ENCODE peak calls at places on chromosome 5, in ten cellular contexts. V, O, Y, X, S, Q, P, T, I and U are unnamed samples.

GRCh38 chr5:141694479-141694878 is 12.4 kb upstream of the ARAP3 start:
- DNase-seq in V (no peak), O (no peak), Y (no peak), X (no peak), S (no peak), Q (no peak), P (no peak), T (no peak), I (no peak), U (no peak)

GRCh38 chr5:124371121-124371706 is 375.2 kb downstream of the ZNF608 start:
- DNase-seq in V (no peak), O (no peak), Y (peak), X (no peak), S (peak), Q (peak), P (no peak), T (no peak), I (peak), U (no peak)

GRCh38 chr5:1406681-1407640 is 38.3 kb downstream of the SLC6A3 start:
- DNase-seq in V (no peak), O (no peak), Y (no peak), X (peak), S (no peak), Q (no peak), P (no peak), T (no peak), I (no peak), U (no peak)

GRCh38 chr5:150506571-150507282 is 1.2 kb upstream of the NDST1 start:
- DNase-seq in V (peak), O (no peak), Y (no peak), X (no peak), S (no peak), Q (no peak), P (no peak), T (no peak), I (no peak), U (no peak)

GRCh38 chr5:89535421-89535820 is 652.4 kb upstream of the MEF2C start:
- DNase-seq in V (no peak), O (no peak), Y (peak), X (no peak), S (peak), Q (no peak), P (no peak), T (no peak), I (no peak), U (no peak)

GRCh38 chr5:79853676-79854418 is 137.2 kb downstream of the MTX3 start:
- DNase-seq in V (no peak), O (no peak), Y (peak), X (no peak), S (no peak), Q (no peak), P (no peak), T (no peak), I (no peak), U (no peak)

GRCh38 chr5:125026900-125027731 is 280.7 kb upstream of the ZNF608 start:
- DNase-seq in V (peak), O (no peak), Y (peak), X (no peak), S (no peak), Q (peak), P (no peak), T (no peak), I (peak), U (no peak)

GRCh38 chr5:43335681-43336080 is 22.5 kb upstream of the HMGCS1 start:
- DNase-seq in V (no peak), O (no peak), Y (no peak), X (no peak), S (no peak), Q (no peak), P (no peak), T (no peak), I (no peak), U (no peak)

GRCh38 chr5:84718377-84718776 is 333.7 kb upstream of the EDIL3 start:
- DNase-seq in V (no peak), O (no peak), Y (no peak), X (no peak), S (no peak), Q (no peak), P (no peak), T (no peak), I (peak), U (no peak)

GRCh38 chr5:59360130-59360555 is 533.4 kb downstream of the PDE4D start:
- DNase-seq in V (no peak), O (no peak), Y (no peak), X (no peak), S (peak), Q (no peak), P (no peak), T (no peak), I (peak), U (no peak)

GRCh38 chr5:127358274-127358673 is 67.7 kb downstream of the MEGF10 start:
- DNase-seq in V (no peak), O (no peak), Y (no peak), X (no peak), S (peak), Q (no peak), P (no peak), T (no peak), I (peak), U (no peak)

GRCh38 chr5:162529886-162530285 is 462.3 kb downstream of the GABRG2 start:
- DNase-seq in V (no peak), O (no peak), Y (no peak), X (no peak), S (no peak), Q (no peak), P (no peak), T (no peak), I (no peak), U (no peak)

GRCh38 chr5:180647941-180648500 is 1.4 kb downstream of the FLT4 start:
- DNase-seq in V (no peak), O (no peak), Y (no peak), X (no peak), S (no peak), Q (no peak), P (no peak), T (no peak), I (no peak), U (no peak)

GRCh38 chr5:163161512-163161911 is 275.9 kb upstream of the CCNG1 start:
- DNase-seq in V (no peak), O (no peak), Y (no peak), X (no peak), S (no peak), Q (no peak), P (no peak), T (no peak), I (no peak), U (no peak)

GRCh38 chr5:40551706-40552557 is 127.8 kb upstream of the PTGER4 start:
- DNase-seq in V (peak), O (peak), Y (peak), X (no peak), S (peak), Q (no peak), P (no peak), T (no peak), I (peak), U (no peak)

GRCh38 chr5:146789712-146790660 is 88.6 kb downstream of the PPP2R2B start:
- DNase-seq in V (no peak), O (no peak), Y (no peak), X (no peak), S (no peak), Q (no peak), P (no peak), T (no peak), I (no peak), U (no peak)

GRCh38 chr5:157106668-157107461 is 2.0 kb downstream of the HAVCR2 start:
- DNase-seq in V (no peak), O (no peak), Y (peak), X (no peak), S (peak), Q (peak), P (no peak), T (no peak), I (no peak), U (no peak)

GRCh38 chr5:154865466-154866184 is 7.2 kb downstream of the CNOT8 start:
- DNase-seq in V (no peak), O (no peak), Y (no peak), X (no peak), S (no peak), Q (no peak), P (no peak), T (no peak), I (peak), U (no peak)

GRCh38 chr5:35855221-35855620 is 1.5 kb upstream of the IL7R start:
- DNase-seq in V (no peak), O (no peak), Y (no peak), X (no peak), S (no peak), Q (no peak), P (no peak), T (no peak), I (peak), U (no peak)

GRCh38 chr5:105754056-105754455 is 1916.7 kb downstream of the EFNA5 start:
- DNase-seq in V (no peak), O (no peak), Y (no peak), X (no peak), S (peak), Q (no peak), P (no peak), T (no peak), I (peak), U (no peak)

GRCh38 chr5:2134543-2135299 is 252.0 kb upstream of the IRX4 start:
- DNase-seq in V (no peak), O (no peak), Y (peak), X (peak), S (peak), Q (no peak), P (no peak), T (no peak), I (peak), U (no peak)

GRCh38 chr5:67166460-67166871 is 30.1 kb downstream of the CD180 start:
- DNase-seq in V (no peak), O (peak), Y (no peak), X (peak), S (no peak), Q (peak), P (no peak), T (no peak), I (no peak), U (no peak)

GRCh38 chr5:177429248-177430045 is 3.0 kb downstream of the GRK6 start:
- DNase-seq in V (no peak), O (no peak), Y (no peak), X (no peak), S (no peak), Q (peak), P (peak), T (no peak), I (no peak), U (no peak)
- TF ChIP-seq CTCF in V (no peak), O (no peak), Y (no peak), X (no peak), S (no peak), Q (no peak), P (no peak), T (no peak), I (no peak), U (no peak)

GRCh38 chr5:112857866-112858265 is 3.2 kb upstream of the SRP19 start:
- DNase-seq in V (no peak), O (no peak), Y (no peak), X (no peak), S (peak), Q (no peak), P (no peak), T (no peak), I (no peak), U (no peak)

GRCh38 chr5:112861638-112861985 is 525 bp downstream of the SRP19 start:
- DNase-seq in V (no peak), O (no peak), Y (no peak), X (no peak), S (no peak), Q (no peak), P (no peak), T (no peak), I (no peak), U (no peak)

GRCh38 chr5:112862085-112862484 is 998 bp downstream of the SRP19 start:
- DNase-seq in V (no peak), O (no peak), Y (no peak), X (no peak), S (no peak), Q (no peak), P (no peak), T (peak), I (no peak), U (no peak)

GRCh38 chr5:112863549-112863948 is 2.5 kb downstream of the SRP19 start:
- DNase-seq in V (peak), O (no peak), Y (peak), X (no peak), S (no peak), Q (no peak), P (no peak), T (no peak), I (no peak), U (no peak)

GRCh38 chr5:112860929-112861637 is at the start of gene SRP19:
- DNase-seq in V (peak), O (peak), Y (peak), X (peak), S (peak), Q (peak), P (peak), T (peak), I (peak), U (peak)
- TF ChIP-seq CTCF in V (no peak), O (no peak), Y (no peak), X (no peak), S (no peak), Q (no peak), P (no peak), T (no peak), I (peak), U (no peak)

GRCh38 chr5:138464388-138465287 is 641 bp upstream of the EGR1 start:
- DNase-seq in V (peak), O (peak), Y (peak), X (peak), S (peak), Q (peak), P (peak), T (peak), I (peak), U (peak)
- TF ChIP-seq CTCF in V (no peak), O (peak), Y (no peak), X (peak), S (no peak), Q (no peak), P (no peak), T (peak), I (no peak), U (peak)

GRCh38 chr5:149438711-149439132 is 59.6 kb upstream of the IL17B start:
- DNase-seq in V (no peak), O (no peak), Y (no peak), X (no peak), S (no peak), Q (no peak), P (no peak), T (no peak), I (no peak), U (no peak)

GRCh38 chr5:149441986-149442385 is 62.9 kb upstream of the IL17B start:
- DNase-seq in V (no peak), O (no peak), Y (no peak), X (no peak), S (no peak), Q (no peak), P (no peak), T (no peak), I (no peak), U (no peak)

GRCh38 chr5:149441194-149441753 is 62.2 kb upstream of the IL17B start:
- DNase-seq in V (no peak), O (no peak), Y (no peak), X (no peak), S (no peak), Q (no peak), P (no peak), T (no peak), I (no peak), U (no peak)

GRCh38 chr5:149438281-149438680 is 59.2 kb upstream of the IL17B start:
- DNase-seq in V (no peak), O (no peak), Y (no peak), X (no peak), S (no peak), Q (no peak), P (no peak), T (no peak), I (no peak), U (no peak)

DNA sequence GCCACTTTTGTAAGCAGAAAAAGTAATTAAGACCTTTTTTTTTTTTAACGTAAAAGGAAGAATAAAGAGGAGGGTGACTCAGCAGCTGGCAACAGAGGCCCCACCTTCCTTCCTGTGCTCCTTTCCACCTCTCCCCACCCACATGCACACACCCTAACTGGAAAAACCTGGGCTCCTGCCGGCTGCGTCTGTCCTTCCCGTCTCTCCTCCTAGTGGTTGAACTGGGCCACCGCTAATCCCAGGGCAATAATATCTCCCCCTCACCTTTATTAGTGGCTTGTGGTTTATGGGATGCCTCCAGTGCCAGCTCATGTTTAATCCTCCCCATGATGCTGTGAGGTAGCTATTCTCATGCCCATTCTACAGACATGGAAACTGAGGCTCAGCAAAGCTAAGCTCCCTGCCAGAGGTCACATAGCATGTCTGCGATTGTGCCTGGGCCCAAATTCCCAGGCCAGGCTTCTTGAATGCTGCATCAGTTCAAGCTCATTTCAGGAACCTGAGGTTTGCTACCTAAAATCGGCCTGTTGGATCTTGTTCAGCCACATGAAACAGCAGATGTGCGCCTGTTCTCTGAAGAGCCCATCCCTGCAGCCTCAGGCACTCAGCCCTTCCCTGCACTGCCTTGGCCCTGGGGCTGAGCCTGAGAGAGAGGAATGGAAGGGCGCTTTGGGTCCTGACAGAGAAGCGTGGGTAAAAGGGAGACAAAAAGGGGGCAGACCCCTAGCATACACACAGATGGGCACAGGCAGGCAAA is 61.0 kb upstream of the IL17B start:
- DNase-seq in V (peak), O (peak), Y (peak), X (no peak), S (peak), Q (peak), P (no peak), T (no peak), I (peak), U (peak)
- TF ChIP-seq CTCF in V (peak), O (peak), Y (peak), X (no peak), S (peak), Q (no peak), P (peak), T (no peak), I (peak), U (peak)